ENCODE peak calls at places on chromosomes 11 and 22, in nine cellular contexts. One of them, this sample, is unnamed.

GRCh38 chr11:66126064-66126463 is 56.0 kb downstream of the PACS1 start:
- DNase-seq in neural crest cell: no peak
- DNase-seq in heart right ventricle: no peak
- DNase-seq in thoracic aorta: no peak
- DNase-seq in adrenal gland: no peak
- DNase-seq in MM.1S: no peak
- DNase-seq in fibroblast of villous mesenchyme: no peak
- DNase-seq in astrocyte of the spinal cord: no peak
- DNase-seq in uterus: no peak
- DNase-seq in this sample: no peak

GRCh38 chr22:40720538-40721256 is 41.4 kb downstream of the MCHR1 start:
- DNase-seq in neural crest cell: no peak
- DNase-seq in heart right ventricle: no peak
- DNase-seq in thoracic aorta: no peak
- DNase-seq in adrenal gland: no peak
- DNase-seq in MM.1S: no peak
- DNase-seq in fibroblast of villous mesenchyme: no peak
- DNase-seq in astrocyte of the spinal cord: peak; percentile 18
- DNase-seq in uterus: peak; percentile 47
- DNase-seq in this sample: no peak

GRCh38 chr22:37552560-37553163 is 7.6 kb upstream of the CDC42EP1 start:
- DNase-seq in neural crest cell: no peak
- DNase-seq in heart right ventricle: peak; percentile 69
- DNase-seq in thoracic aorta: no peak
- DNase-seq in adrenal gland: peak; percentile 68
- DNase-seq in MM.1S: no peak
- DNase-seq in fibroblast of villous mesenchyme: peak; percentile 65
- DNase-seq in astrocyte of the spinal cord: no peak
- DNase-seq in uterus: no peak
- DNase-seq in this sample: peak; percentile 21

GRCh38 chr11:115765803-115766239 is 261.6 kb upstream of the CADM1 start:
- DNase-seq in neural crest cell: no peak
- DNase-seq in heart right ventricle: no peak
- DNase-seq in thoracic aorta: no peak
- DNase-seq in adrenal gland: no peak
- DNase-seq in MM.1S: no peak
- DNase-seq in fibroblast of villous mesenchyme: no peak
- DNase-seq in astrocyte of the spinal cord: no peak
- DNase-seq in uterus: no peak
- DNase-seq in this sample: no peak

GRCh38 chr11:32068134-32068533 is 22.7 kb upstream of the RCN1 start:
- DNase-seq in neural crest cell: no peak
- DNase-seq in heart right ventricle: no peak
- DNase-seq in thoracic aorta: no peak
- DNase-seq in adrenal gland: no peak
- DNase-seq in MM.1S: no peak
- DNase-seq in fibroblast of villous mesenchyme: peak; percentile 70
- DNase-seq in astrocyte of the spinal cord: peak; percentile 20
- DNase-seq in uterus: no peak
- DNase-seq in this sample: peak; percentile 52

GRCh38 chr11:444397-445144 is 2.8 kb upstream of the ANO9 start:
- DNase-seq in neural crest cell: no peak
- DNase-seq in heart right ventricle: no peak
- DNase-seq in thoracic aorta: no peak
- DNase-seq in adrenal gland: no peak
- DNase-seq in MM.1S: no peak
- DNase-seq in fibroblast of villous mesenchyme: peak; percentile 41
- DNase-seq in astrocyte of the spinal cord: peak; percentile 7
- DNase-seq in uterus: no peak
- DNase-seq in this sample: peak; percentile 11

GRCh38 chr11:134741453-134742227 is 329.6 kb upstream of the B3GAT1 start:
- DNase-seq in neural crest cell: no peak
- DNase-seq in heart right ventricle: no peak
- DNase-seq in thoracic aorta: no peak
- DNase-seq in adrenal gland: peak; percentile 22
- DNase-seq in MM.1S: no peak
- DNase-seq in fibroblast of villous mesenchyme: peak; percentile 83
- DNase-seq in astrocyte of the spinal cord: peak; percentile 22
- DNase-seq in uterus: no peak
- DNase-seq in this sample: no peak

GRCh38 chr22:50017701-50018224 is 5.2 kb upstream of the IL17REL start:
- DNase-seq in neural crest cell: no peak
- DNase-seq in heart right ventricle: no peak
- DNase-seq in thoracic aorta: no peak
- DNase-seq in adrenal gland: no peak
- DNase-seq in MM.1S: no peak
- DNase-seq in fibroblast of villous mesenchyme: no peak
- DNase-seq in astrocyte of the spinal cord: no peak
- DNase-seq in uterus: no peak
- DNase-seq in this sample: no peak

GRCh38 chr22:45284705-45285305 is at the start of gene UPK3A:
- DNase-seq in neural crest cell: peak; percentile 49
- DNase-seq in heart right ventricle: peak; percentile 76
- DNase-seq in thoracic aorta: no peak
- DNase-seq in adrenal gland: peak; percentile 62
- DNase-seq in MM.1S: peak; percentile 73
- DNase-seq in fibroblast of villous mesenchyme: no peak
- DNase-seq in astrocyte of the spinal cord: no peak
- DNase-seq in uterus: no peak
- DNase-seq in this sample: no peak

GRCh38 chr11:68936358-68936636 is 32.6 kb downstream of the IGHMBP2 start:
- DNase-seq in neural crest cell: no peak
- DNase-seq in heart right ventricle: no peak
- DNase-seq in thoracic aorta: no peak
- DNase-seq in adrenal gland: no peak
- DNase-seq in MM.1S: no peak
- DNase-seq in fibroblast of villous mesenchyme: no peak
- DNase-seq in astrocyte of the spinal cord: no peak
- DNase-seq in uterus: no peak
- DNase-seq in this sample: no peak

GRCh38 chr22:23221351-23221804 is 41.1 kb downstream of the BCR start:
- DNase-seq in neural crest cell: no peak
- DNase-seq in heart right ventricle: no peak
- DNase-seq in thoracic aorta: no peak
- DNase-seq in adrenal gland: peak; percentile 4
- DNase-seq in MM.1S: no peak
- DNase-seq in fibroblast of villous mesenchyme: no peak
- DNase-seq in astrocyte of the spinal cord: no peak
- DNase-seq in uterus: no peak
- DNase-seq in this sample: no peak

GRCh38 chr11:108170191-108170590 is 48.8 kb downstream of the ACAT1 start:
- DNase-seq in neural crest cell: no peak
- DNase-seq in heart right ventricle: no peak
- DNase-seq in thoracic aorta: no peak
- DNase-seq in adrenal gland: no peak
- DNase-seq in MM.1S: no peak
- DNase-seq in fibroblast of villous mesenchyme: peak; percentile 4
- DNase-seq in astrocyte of the spinal cord: no peak
- DNase-seq in uterus: no peak
- DNase-seq in this sample: no peak

GRCh38 chr22:24465566-24465965 is 29.6 kb upstream of the UPB1 start:
- DNase-seq in neural crest cell: no peak
- DNase-seq in heart right ventricle: no peak
- DNase-seq in thoracic aorta: no peak
- DNase-seq in adrenal gland: no peak
- DNase-seq in MM.1S: no peak
- DNase-seq in fibroblast of villous mesenchyme: peak; percentile 86
- DNase-seq in astrocyte of the spinal cord: peak; percentile 62
- DNase-seq in uterus: no peak
- DNase-seq in this sample: peak; percentile 25

GRCh38 chr11:33320814-33321330 is 63.7 kb downstream of the HIPK3 start:
- DNase-seq in neural crest cell: no peak
- DNase-seq in heart right ventricle: no peak
- DNase-seq in thoracic aorta: no peak
- DNase-seq in adrenal gland: no peak
- DNase-seq in MM.1S: no peak
- DNase-seq in fibroblast of villous mesenchyme: no peak
- DNase-seq in astrocyte of the spinal cord: no peak
- DNase-seq in uterus: no peak
- DNase-seq in this sample: no peak

GRCh38 chr11:3861698-3862097 is 6.2 kb downstream of the STIM1 start:
- DNase-seq in neural crest cell: no peak
- DNase-seq in heart right ventricle: no peak
- DNase-seq in thoracic aorta: no peak
- DNase-seq in adrenal gland: no peak
- DNase-seq in MM.1S: no peak
- DNase-seq in fibroblast of villous mesenchyme: no peak
- DNase-seq in astrocyte of the spinal cord: peak; percentile 23
- DNase-seq in uterus: no peak
- DNase-seq in this sample: no peak

GRCh38 chr11:78224906-78225420 is 36.2 kb downstream of the USP35 start:
- DNase-seq in neural crest cell: no peak
- DNase-seq in heart right ventricle: no peak
- DNase-seq in thoracic aorta: no peak
- DNase-seq in adrenal gland: no peak
- DNase-seq in MM.1S: no peak
- DNase-seq in fibroblast of villous mesenchyme: no peak
- DNase-seq in astrocyte of the spinal cord: no peak
- DNase-seq in uterus: no peak
- DNase-seq in this sample: no peak

GRCh38 chr11:2943711-2944118 is 14.5 kb upstream of the PHLDA2 start:
- DNase-seq in neural crest cell: no peak
- DNase-seq in heart right ventricle: no peak
- DNase-seq in thoracic aorta: no peak
- DNase-seq in adrenal gland: peak; percentile 15
- DNase-seq in MM.1S: no peak
- DNase-seq in fibroblast of villous mesenchyme: no peak
- DNase-seq in astrocyte of the spinal cord: no peak
- DNase-seq in uterus: no peak
- DNase-seq in this sample: no peak

GRCh38 chr11:47003180-47003877 is 66.8 kb downstream of the CSTPP1 start:
- DNase-seq in neural crest cell: no peak
- DNase-seq in heart right ventricle: no peak
- DNase-seq in thoracic aorta: no peak
- DNase-seq in adrenal gland: peak; percentile 80
- DNase-seq in MM.1S: no peak
- DNase-seq in fibroblast of villous mesenchyme: no peak
- DNase-seq in astrocyte of the spinal cord: no peak
- DNase-seq in uterus: no peak
- DNase-seq in this sample: no peak

GRCh38 chr22:27314276-27314807 is 487.2 kb downstream of the MN1 start:
- DNase-seq in neural crest cell: no peak
- DNase-seq in heart right ventricle: no peak
- DNase-seq in thoracic aorta: no peak
- DNase-seq in adrenal gland: no peak
- DNase-seq in MM.1S: no peak
- DNase-seq in fibroblast of villous mesenchyme: peak; percentile 22
- DNase-seq in astrocyte of the spinal cord: no peak
- DNase-seq in uterus: no peak
- DNase-seq in this sample: no peak

GRCh38 chr11:122578168-122578825 is 77.2 kb upstream of the UBASH3B start:
- DNase-seq in neural crest cell: no peak
- DNase-seq in heart right ventricle: no peak
- DNase-seq in thoracic aorta: no peak
- DNase-seq in adrenal gland: no peak
- DNase-seq in MM.1S: no peak
- DNase-seq in fibroblast of villous mesenchyme: no peak
- DNase-seq in astrocyte of the spinal cord: no peak
- DNase-seq in uterus: no peak
- DNase-seq in this sample: no peak
- TF ChIP-seq CTCF in neural crest cell: no peak
- TF ChIP-seq CTCF in heart right ventricle: no peak
- TF ChIP-seq CTCF in thoracic aorta: no peak
- TF ChIP-seq CTCF in adrenal gland: no peak
- TF ChIP-seq CTCF in MM.1S: peak; percentile 24
- TF ChIP-seq CTCF in fibroblast of villous mesenchyme: peak; percentile 15
- TF ChIP-seq CTCF in astrocyte of the spinal cord: no peak
- TF ChIP-seq CTCF in uterus: no peak
- TF ChIP-seq CTCF in this sample: peak; percentile 45

DNA sequence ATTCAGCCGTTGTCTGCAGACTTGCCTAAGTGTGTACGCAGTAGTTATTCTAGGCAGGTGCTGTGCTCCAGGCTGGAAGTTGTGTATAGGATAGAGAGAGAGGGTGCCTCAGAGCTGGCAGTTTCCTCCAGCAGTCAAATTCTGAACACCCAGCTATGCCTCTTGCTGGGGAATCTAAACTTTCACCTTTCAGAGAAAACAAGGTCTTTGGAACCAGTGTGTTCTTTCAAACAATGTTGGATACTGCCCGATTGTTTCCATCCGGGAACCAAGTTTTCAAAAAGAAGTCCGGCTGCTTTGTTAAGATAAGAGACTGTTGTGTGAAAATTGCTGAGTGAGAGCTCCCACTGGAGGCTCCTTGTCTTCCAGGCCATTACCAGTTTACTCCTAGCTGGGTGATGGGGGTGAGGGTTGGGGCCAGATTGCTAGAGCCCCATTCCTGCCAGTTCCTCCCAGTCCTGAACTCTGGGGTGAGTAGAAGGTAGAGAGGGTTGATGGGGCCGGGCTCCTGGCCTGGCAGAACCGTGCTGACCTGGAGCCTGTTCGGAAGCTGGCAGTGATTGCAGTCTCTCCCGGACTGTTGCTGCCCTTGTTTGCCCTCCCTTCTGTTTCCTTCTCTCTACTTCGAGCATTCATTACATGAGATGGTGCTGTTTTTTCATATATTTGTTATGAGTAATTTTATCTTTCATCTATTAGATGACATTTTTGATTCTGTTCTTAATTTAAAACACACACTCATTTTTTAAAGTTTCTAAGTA is 150.2 kb downstream of the TEAD1 start:
- DNase-seq in neural crest cell: no peak
- DNase-seq in heart right ventricle: no peak
- DNase-seq in thoracic aorta: no peak
- DNase-seq in adrenal gland: no peak
- DNase-seq in MM.1S: no peak
- DNase-seq in fibroblast of villous mesenchyme: no peak
- DNase-seq in astrocyte of the spinal cord: no peak
- DNase-seq in uterus: no peak
- DNase-seq in this sample: no peak
- TF ChIP-seq CTCF in neural crest cell: no peak
- TF ChIP-seq CTCF in heart right ventricle: peak; percentile 25
- TF ChIP-seq CTCF in thoracic aorta: no peak
- TF ChIP-seq CTCF in adrenal gland: no peak
- TF ChIP-seq CTCF in MM.1S: no peak
- TF ChIP-seq CTCF in fibroblast of villous mesenchyme: no peak
- TF ChIP-seq CTCF in astrocyte of the spinal cord: no peak
- TF ChIP-seq CTCF in uterus: no peak
- TF ChIP-seq CTCF in this sample: no peak

DNA sequence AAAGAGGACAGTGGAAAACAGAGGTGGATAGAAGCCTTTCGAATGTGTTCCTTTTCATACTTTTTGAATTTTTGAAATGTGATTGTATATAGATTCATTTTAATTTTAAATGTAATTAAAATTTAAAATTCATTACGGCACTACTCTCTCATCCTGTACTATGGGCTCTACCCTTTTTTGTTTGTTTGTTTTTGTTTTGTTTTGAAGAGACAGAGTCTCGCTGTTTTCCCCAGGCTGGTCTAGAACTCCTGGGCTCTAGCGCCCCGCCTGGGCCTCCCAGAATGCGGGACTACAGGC is 11.9 kb upstream of the HDHD5 start:
- DNase-seq in neural crest cell: no peak
- DNase-seq in heart right ventricle: no peak
- DNase-seq in thoracic aorta: no peak
- DNase-seq in adrenal gland: no peak
- DNase-seq in MM.1S: peak; percentile 61
- DNase-seq in fibroblast of villous mesenchyme: no peak
- DNase-seq in astrocyte of the spinal cord: no peak
- DNase-seq in uterus: no peak
- DNase-seq in this sample: no peak
- TF ChIP-seq CTCF in neural crest cell: no peak
- TF ChIP-seq CTCF in heart right ventricle: no peak
- TF ChIP-seq CTCF in thoracic aorta: no peak
- TF ChIP-seq CTCF in adrenal gland: no peak
- TF ChIP-seq CTCF in MM.1S: no peak
- TF ChIP-seq CTCF in fibroblast of villous mesenchyme: no peak
- TF ChIP-seq CTCF in astrocyte of the spinal cord: peak; percentile 38
- TF ChIP-seq CTCF in uterus: no peak
- TF ChIP-seq CTCF in this sample: no peak

GRCh38 chr11:42778193-42778592 is 533.6 kb upstream of the API5 start:
- DNase-seq in neural crest cell: no peak
- DNase-seq in heart right ventricle: no peak
- DNase-seq in thoracic aorta: no peak
- DNase-seq in adrenal gland: no peak
- DNase-seq in MM.1S: no peak
- DNase-seq in fibroblast of villous mesenchyme: no peak
- DNase-seq in astrocyte of the spinal cord: no peak
- DNase-seq in uterus: no peak
- DNase-seq in this sample: no peak
- TF ChIP-seq CTCF in neural crest cell: no peak
- TF ChIP-seq CTCF in heart right ventricle: no peak
- TF ChIP-seq CTCF in thoracic aorta: no peak
- TF ChIP-seq CTCF in adrenal gland: no peak
- TF ChIP-seq CTCF in MM.1S: no peak
- TF ChIP-seq CTCF in fibroblast of villous mesenchyme: no peak
- TF ChIP-seq CTCF in astrocyte of the spinal cord: no peak
- TF ChIP-seq CTCF in uterus: no peak
- TF ChIP-seq CTCF in this sample: no peak

This sample was measured in HFFc6.